ENCODE peak calls at places on chromosomes 6 and 20, in four cellular contexts. One of them, this sample, is unnamed.

GRCh38 chr20:41205313-41205712 is 68.0 kb downstream of the PLCG1 start:
- DNase-seq in K562: no peak
- DNase-seq in pancreas: no peak
- DNase-seq in kidney epithelial cell: no peak
- DNase-seq in this sample: no peak

GRCh38 chr20:43911066-43911465 is 3.6 kb upstream of the TOX2 start:
- DNase-seq in K562: no peak
- DNase-seq in pancreas: no peak
- DNase-seq in kidney epithelial cell: no peak
- DNase-seq in this sample: no peak

GRCh38 chr20:21529863-21530262 is 16.0 kb upstream of the NKX2-2 start:
- DNase-seq in K562: no peak
- DNase-seq in pancreas: no peak
- DNase-seq in kidney epithelial cell: no peak
- DNase-seq in this sample: no peak

GRCh38 chr6:170165085-170165484 is 125.8 kb downstream of the DLL1 start:
- DNase-seq in K562: no peak
- DNase-seq in pancreas: no peak
- DNase-seq in kidney epithelial cell: no peak
- DNase-seq in this sample: no peak

GRCh38 chr6:26284537-26285142 is 80.4 kb upstream of the BTN3A2 start:
- DNase-seq in K562: no peak
- DNase-seq in pancreas: no peak
- DNase-seq in kidney epithelial cell: no peak
- DNase-seq in this sample: peak; percentile 61

GRCh38 chr20:58408603-58409246 is 19.7 kb downstream of the VAPB start:
- DNase-seq in K562: no peak
- DNase-seq in pancreas: no peak
- DNase-seq in kidney epithelial cell: no peak
- DNase-seq in this sample: no peak

GRCh38 chr6:44805239-44805849 is 417.8 kb downstream of the CDC5L start:
- DNase-seq in K562: no peak
- DNase-seq in pancreas: no peak
- DNase-seq in kidney epithelial cell: no peak
- DNase-seq in this sample: no peak

GRCh38 chr6:164346631-164347030 is 932.1 kb downstream of the QKI start:
- DNase-seq in K562: peak; percentile 56
- DNase-seq in pancreas: no peak
- DNase-seq in kidney epithelial cell: no peak
- DNase-seq in this sample: no peak

GRCh38 chr20:46121531-46121930 is 3.4 kb downstream of the CD40 start:
- DNase-seq in K562: no peak
- DNase-seq in pancreas: no peak
- DNase-seq in kidney epithelial cell: no peak
- DNase-seq in this sample: no peak

GRCh38 chr6:22153384-22154158 is 143.3 kb downstream of the PRL start:
- DNase-seq in K562: no peak
- DNase-seq in pancreas: no peak
- DNase-seq in kidney epithelial cell: peak; percentile 59
- DNase-seq in this sample: no peak

GRCh38 chr20:59081036-59081435 is 38.5 kb upstream of the PRELID3B start:
- DNase-seq in K562: no peak
- DNase-seq in pancreas: no peak
- DNase-seq in kidney epithelial cell: no peak
- DNase-seq in this sample: no peak

GRCh38 chr6:156068870-156069269 is 613.2 kb upstream of the NOX3 start:
- DNase-seq in K562: no peak
- DNase-seq in pancreas: no peak
- DNase-seq in kidney epithelial cell: no peak
- DNase-seq in this sample: no peak

GRCh38 chr6:134183844-134184243 is 131.4 kb upstream of the SLC2A12 start:
- DNase-seq in K562: no peak
- DNase-seq in pancreas: no peak
- DNase-seq in kidney epithelial cell: no peak
- DNase-seq in this sample: no peak

GRCh38 chr6:25710287-25710686 is 44.3 kb upstream of the SLC17A4 start:
- DNase-seq in K562: no peak
- DNase-seq in pancreas: no peak
- DNase-seq in kidney epithelial cell: no peak
- DNase-seq in this sample: no peak

GRCh38 chr20:9218412-9219001 is 149.6 kb downstream of the PLCB4 start:
- DNase-seq in K562: peak; percentile 8
- DNase-seq in pancreas: no peak
- DNase-seq in kidney epithelial cell: no peak
- DNase-seq in this sample: no peak

GRCh38 chr6:135182120-135182992 is 1.2 kb downstream of the MYB start:
- DNase-seq in K562: peak; percentile 46
- DNase-seq in pancreas: no peak
- DNase-seq in kidney epithelial cell: no peak
- DNase-seq in this sample: no peak

GRCh38 chr6:155959898-155960297 is 504.3 kb upstream of the NOX3 start:
- DNase-seq in K562: no peak
- DNase-seq in pancreas: no peak
- DNase-seq in kidney epithelial cell: no peak
- DNase-seq in this sample: no peak

GRCh38 chr6:89640804-89641203 is 2.3 kb upstream of the LYRM2 start:
- DNase-seq in K562: no peak
- DNase-seq in pancreas: no peak
- DNase-seq in kidney epithelial cell: peak; percentile 9
- DNase-seq in this sample: no peak

GRCh38 chr6:82617648-82618047 is 254.0 kb downstream of the TPBG start:
- DNase-seq in K562: no peak
- DNase-seq in pancreas: no peak
- DNase-seq in kidney epithelial cell: no peak
- DNase-seq in this sample: no peak

GRCh38 chr6:105786890-105787655 is 299.1 kb upstream of the PRDM1 start:
- DNase-seq in K562: no peak
- DNase-seq in pancreas: no peak
- DNase-seq in kidney epithelial cell: no peak
- DNase-seq in this sample: no peak

GRCh38 chr6:30411515-30412207 is 66.7 kb downstream of the RPP21 start:
- DNase-seq in K562: peak; percentile 30
- DNase-seq in pancreas: peak; percentile 27
- DNase-seq in kidney epithelial cell: no peak
- DNase-seq in this sample: no peak

GRCh38 chr6:93369586-93370134 is 49.7 kb downstream of the EPHA7 start:
- DNase-seq in K562: no peak
- DNase-seq in pancreas: no peak
- DNase-seq in kidney epithelial cell: no peak
- DNase-seq in this sample: no peak

GRCh38 chr20:1944345-1945099 is 49.3 kb downstream of the SIRPA start:
- DNase-seq in K562: no peak
- DNase-seq in pancreas: no peak
- DNase-seq in kidney epithelial cell: no peak
- DNase-seq in this sample: no peak

GRCh38 chr6:12293234-12293930 is 3.2 kb downstream of the EDN1 start:
- DNase-seq in K562: no peak
- DNase-seq in pancreas: no peak
- DNase-seq in kidney epithelial cell: no peak
- DNase-seq in this sample: no peak

GRCh38 chr6:155889405-155889804 is 433.8 kb upstream of the NOX3 start:
- DNase-seq in K562: no peak
- DNase-seq in pancreas: no peak
- DNase-seq in kidney epithelial cell: no peak
- DNase-seq in this sample: no peak

GRCh38 chr20:46152824-46153586 is 34.9 kb downstream of the CD40 start:
- DNase-seq in K562: no peak
- DNase-seq in pancreas: no peak
- DNase-seq in kidney epithelial cell: no peak
- DNase-seq in this sample: no peak

GRCh38 chr20:14991023-14991422 is 653.6 kb upstream of the FLRT3 start:
- DNase-seq in K562: no peak
- DNase-seq in pancreas: no peak
- DNase-seq in kidney epithelial cell: no peak
- DNase-seq in this sample: no peak

GRCh38 chr6:81465859-81466258 is 286.6 kb downstream of the TENT5A start:
- DNase-seq in K562: no peak
- DNase-seq in pancreas: no peak
- DNase-seq in kidney epithelial cell: no peak
- DNase-seq in this sample: no peak

GRCh38 chr20:12090920-12091319 is 173.2 kb downstream of the BTBD3 start:
- DNase-seq in K562: no peak
- DNase-seq in pancreas: no peak
- DNase-seq in kidney epithelial cell: no peak
- DNase-seq in this sample: no peak

DNA sequence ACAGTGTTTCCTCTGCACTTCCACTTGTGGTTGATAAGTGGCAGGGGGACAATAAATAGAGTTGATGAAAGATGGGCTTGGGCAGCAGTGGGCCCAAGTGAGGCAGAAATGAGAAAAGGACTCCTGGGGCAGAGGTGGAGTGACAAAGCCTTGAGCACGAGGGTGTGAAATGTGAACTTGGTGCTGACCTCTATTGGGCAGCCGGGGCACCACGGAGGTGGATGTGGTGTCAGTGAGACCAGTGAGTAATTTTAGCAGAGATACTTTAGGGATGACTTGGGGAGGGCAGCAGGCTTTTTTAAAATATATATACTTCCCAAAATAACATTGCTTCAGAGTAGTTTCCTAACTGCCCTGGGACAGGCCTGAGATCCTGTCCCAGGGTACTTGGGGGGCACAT is 30.6 kb upstream of the MYLK2 start:
- DNase-seq in K562: no peak
- DNase-seq in pancreas: no peak
- DNase-seq in kidney epithelial cell: no peak
- DNase-seq in this sample: no peak
- TF ChIP-seq CTCF in K562: no peak
- TF ChIP-seq CTCF in pancreas: no peak
- TF ChIP-seq CTCF in kidney epithelial cell: no peak
- TF ChIP-seq CTCF in this sample: no peak

GRCh38 chr20:39879296-39879695 is 809.7 kb downstream of the MAFB start:
- DNase-seq in K562: no peak
- DNase-seq in pancreas: no peak
- DNase-seq in kidney epithelial cell: no peak
- DNase-seq in this sample: no peak

GRCh38 chr20:39878321-39878720 is 810.7 kb downstream of the MAFB start:
- DNase-seq in K562: no peak
- DNase-seq in pancreas: no peak
- DNase-seq in kidney epithelial cell: no peak
- DNase-seq in this sample: no peak

GRCh38 chr20:39878809-39879208 is 810.2 kb downstream of the MAFB start:
- DNase-seq in K562: no peak
- DNase-seq in pancreas: no peak
- DNase-seq in kidney epithelial cell: no peak
- DNase-seq in this sample: no peak

GRCh38 chr20:39877792-39878191 is 811.2 kb downstream of the MAFB start:
- DNase-seq in K562: no peak
- DNase-seq in pancreas: no peak
- DNase-seq in kidney epithelial cell: no peak
- DNase-seq in this sample: no peak

DNA sequence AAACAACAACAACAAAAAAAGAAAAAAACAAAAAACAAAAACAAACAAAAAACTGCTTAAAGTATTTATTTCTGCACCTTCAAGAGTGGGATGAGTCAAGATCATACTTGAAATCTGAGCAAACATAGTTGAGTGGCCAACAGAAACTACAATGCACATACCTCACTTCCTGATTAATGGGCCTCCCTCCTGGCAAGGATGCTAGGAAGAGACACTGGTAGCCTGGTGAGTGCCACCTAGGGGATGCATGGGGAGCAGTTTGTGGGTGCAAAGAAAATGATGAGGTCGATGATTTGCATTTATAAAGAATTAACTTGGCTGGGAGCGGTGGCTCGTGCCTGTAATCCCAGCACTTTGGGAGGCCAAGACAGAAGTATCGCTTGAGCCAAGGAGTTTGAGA is 808.1 kb downstream of the MAFB start:
- DNase-seq in K562: no peak
- DNase-seq in pancreas: no peak
- DNase-seq in kidney epithelial cell: no peak
- DNase-seq in this sample: no peak
- TF ChIP-seq CTCF in K562: no peak
- TF ChIP-seq CTCF in pancreas: no peak
- TF ChIP-seq CTCF in kidney epithelial cell: peak; percentile 12
- TF ChIP-seq CTCF in this sample: no peak

DNA sequence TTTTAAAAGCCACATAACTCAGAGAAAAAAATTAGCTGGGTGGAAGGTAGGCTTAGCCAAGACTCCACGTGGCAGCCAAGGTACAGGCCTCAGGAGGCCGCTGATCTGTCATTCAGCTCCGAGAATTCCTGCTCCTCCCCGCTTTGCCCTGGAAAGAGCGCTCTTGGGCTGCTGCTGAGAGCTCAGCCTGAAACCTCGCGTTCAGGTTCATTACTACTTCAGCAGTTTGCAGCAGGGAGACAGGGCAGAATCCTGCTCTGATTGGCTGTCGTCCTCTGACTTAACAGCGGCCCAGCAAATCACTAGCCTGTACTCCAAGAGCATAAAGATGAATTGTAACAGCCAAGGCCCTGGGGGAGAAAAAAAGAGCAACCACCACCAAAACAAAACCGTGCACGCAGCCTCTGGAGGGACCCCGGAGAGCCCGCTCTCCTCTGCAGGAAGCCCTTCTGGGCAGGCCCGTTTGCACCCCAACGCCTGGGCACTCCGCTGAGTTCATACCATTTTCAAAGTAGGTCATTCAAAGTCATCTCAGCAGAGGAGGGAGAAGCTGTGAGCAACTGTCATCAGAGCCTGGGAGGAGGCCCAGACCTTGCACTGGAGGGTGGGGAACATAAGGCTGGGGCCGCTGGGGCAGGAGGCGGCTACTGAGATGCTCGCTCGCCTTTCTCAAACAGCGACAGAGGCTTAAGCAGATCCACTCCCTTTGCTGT is 42.2 kb upstream of the ATXN1 start:
- DNase-seq in K562: no peak
- DNase-seq in pancreas: no peak
- DNase-seq in kidney epithelial cell: peak; percentile 56
- DNase-seq in this sample: peak; percentile 57
- TF ChIP-seq CTCF in K562: no peak
- TF ChIP-seq CTCF in pancreas: no peak
- TF ChIP-seq CTCF in kidney epithelial cell: no peak
- TF ChIP-seq CTCF in this sample: no peak

GRCh38 chr6:13927203-13927602 is 2.5 kb downstream of the RNF182 start:
- DNase-seq in K562: peak; percentile 44
- DNase-seq in pancreas: no peak
- DNase-seq in kidney epithelial cell: no peak
- DNase-seq in this sample: no peak

GRCh38 chr6:13924146-13924948 is 405 bp upstream of the RNF182 start:
- DNase-seq in K562: peak; percentile 34
- DNase-seq in pancreas: no peak
- DNase-seq in kidney epithelial cell: no peak
- DNase-seq in this sample: peak; percentile 63

GRCh38 chr6:13923527-13924145 is 1.1 kb upstream of the RNF182 start:
- DNase-seq in K562: peak; percentile 45
- DNase-seq in pancreas: no peak
- DNase-seq in kidney epithelial cell: no peak
- DNase-seq in this sample: no peak

GRCh38 chr6:13924949-13925881 is at the start of gene RNF182:
- DNase-seq in K562: peak; percentile 95
- DNase-seq in pancreas: peak; percentile 26
- DNase-seq in kidney epithelial cell: no peak
- DNase-seq in this sample: peak; percentile 24

DNA sequence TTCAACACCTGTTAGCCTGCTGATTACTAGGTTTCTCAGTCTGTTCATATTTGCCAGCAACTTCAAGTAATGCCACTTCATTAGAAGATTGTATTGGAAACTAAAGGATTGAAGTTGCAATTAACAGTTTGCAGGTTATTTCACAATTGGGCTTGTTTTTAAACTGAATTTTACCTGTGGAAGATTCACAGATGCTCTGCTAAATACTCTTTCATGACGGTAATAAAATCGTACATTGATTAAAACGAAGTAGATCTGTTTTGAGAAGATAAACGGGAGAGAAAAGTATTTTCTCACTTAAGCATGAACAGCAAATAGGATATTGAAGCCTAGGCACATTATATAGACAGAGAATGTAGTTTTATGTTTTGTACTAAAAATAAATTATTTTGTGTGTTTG is 1.6 kb downstream of the RNF182 start:
- DNase-seq in K562: no peak
- DNase-seq in pancreas: no peak
- DNase-seq in kidney epithelial cell: no peak
- DNase-seq in this sample: no peak
- TF ChIP-seq CTCF in K562: no peak
- TF ChIP-seq CTCF in pancreas: no peak
- TF ChIP-seq CTCF in kidney epithelial cell: no peak
- TF ChIP-seq CTCF in this sample: no peak

This sample was measured in mesothelial cell of epicardium.